ENCODE peak calls at places on chromosomes 11 and 22, in ten cellular contexts. Q is colonic mucosa, V is ovary, W is GM23248, J is IMR-90, N is breast epithelium, K is kidney, B is stomach, X is iPS DF 6.9, L is lower lobe of right lung. T is an unnamed sample.

GRCh38 chr11:116611998-116612620 is 160.7 kb downstream of the BUD13 start:
- DNase-seq in Q (no peak), V (no peak), W (no peak), J (no peak), N (no peak), K (no peak), B (peak; percentile 13), X (no peak), L (no peak), T (no peak)

GRCh38 chr11:131645237-131645636 is 274.8 kb downstream of the NTM start:
- DNase-seq in Q (no peak), V (no peak), W (no peak), J (no peak), N (no peak), K (no peak), B (no peak), X (no peak), L (no peak), T (no peak)

GRCh38 chr22:32842486-32842885 is 41.0 kb downstream of the TIMP3 start:
- DNase-seq in Q (no peak), V (no peak), W (no peak), J (peak; percentile 48), N (no peak), K (no peak), B (no peak), X (no peak), L (no peak), T (no peak)

GRCh38 chr11:103051158-103051801 is 40.7 kb downstream of the DCUN1D5 start:
- DNase-seq in Q (no peak), V (no peak), W (peak; percentile 16), J (no peak), N (no peak), K (no peak), B (no peak), X (no peak), L (no peak), T (no peak)

GRCh38 chr11:132445966-132446365 is 1075.6 kb downstream of the NTM start:
- DNase-seq in Q (no peak), V (no peak), W (peak; percentile 53), J (no peak), N (no peak), K (no peak), B (no peak), X (no peak), L (no peak), T (no peak)

GRCh38 chr11:18471995-18472394 is 16.3 kb downstream of the LDHAL6A start:
- DNase-seq in Q (no peak), V (no peak), W (no peak), J (no peak), N (no peak), K (no peak), B (no peak), X (no peak), L (no peak), T (no peak)

GRCh38 chr22:44369916-44370804 is 57.4 kb upstream of the SHISAL1 start:
- DNase-seq in Q (no peak), V (no peak), W (no peak), J (no peak), N (no peak), K (peak; percentile 37), B (no peak), X (no peak), L (peak; percentile 5), T (no peak)

GRCh38 chr11:116694815-116695590 is 77.8 kb downstream of the BUD13 start:
- DNase-seq in Q (no peak), V (no peak), W (no peak), J (no peak), N (no peak), K (no peak), B (peak; percentile 21), X (no peak), L (no peak), T (no peak)

GRCh38 chr22:28538922-28539321 is 140.7 kb downstream of the TTC28 start:
- DNase-seq in Q (no peak), V (no peak), W (no peak), J (no peak), N (no peak), K (no peak), B (no peak), X (no peak), L (no peak), T (no peak)
- H3K27ac ChIP-seq in Q (no peak overlapping the region), V (no peak overlapping the region), W (no peak overlapping the region), J (no peak overlapping the region), N (no peak overlapping the region), K (no peak overlapping the region), B (no peak overlapping the region), X (no peak overlapping the region), L (no peak overlapping the region), T (no peak overlapping the region)

GRCh38 chr11:6735306-6735705 is 36.5 kb downstream of the OR2AG2 start:
- DNase-seq in Q (no peak), V (no peak), W (peak; percentile 58), J (no peak), N (no peak), K (no peak), B (no peak), X (no peak), L (no peak), T (no peak)
- H3K27ac ChIP-seq in Q (no peak overlapping the region), V (no peak overlapping the region), W (no peak overlapping the region), J (no peak overlapping the region), N (no peak overlapping the region), K (no peak overlapping the region), B (no peak overlapping the region), X (no peak overlapping the region), L (no peak overlapping the region), T (no peak overlapping the region)

GRCh38 chr11:111823131-111823530 is 48.2 kb downstream of the ALG9 start:
- DNase-seq in Q (no peak), V (no peak), W (no peak), J (no peak), N (no peak), K (no peak), B (no peak), X (no peak), L (no peak), T (no peak)
- H3K27ac ChIP-seq in Q (no peak overlapping the region), V (no peak overlapping the region), W (no peak overlapping the region), J (no peak overlapping the region), N (no peak overlapping the region), K (no peak overlapping the region), B (no peak overlapping the region), X (no peak overlapping the region), L (no peak overlapping the region), T (no peak overlapping the region)

GRCh38 chr22:17631076-17631565 is 2.6 kb upstream of the ATP6V1E1 start:
- DNase-seq in Q (no peak), V (no peak), W (no peak), J (no peak), N (peak; percentile 11), K (no peak), B (no peak), X (no peak), L (no peak), T (no peak)

GRCh38 chr22:17628304-17629166 is at the start of gene ATP6V1E1:
- DNase-seq in Q (peak; percentile 99), V (peak; percentile 94), W (peak; percentile 99), J (peak; percentile 96), N (peak; percentile 98), K (peak; percentile 98), B (peak; percentile 97), X (peak; percentile 91), L (peak; percentile 96), T (peak; percentile 97)

GRCh38 chr22:17629167-17629489 is 579 bp upstream of the ATP6V1E1 start:
- DNase-seq in Q (no peak), V (no peak), W (peak; percentile 10), J (no peak), N (peak; percentile 5), K (no peak), B (no peak), X (no peak), L (no peak), T (no peak)

GRCh38 chr22:17629646-17630045 is 1.1 kb upstream of the ATP6V1E1 start:
- DNase-seq in Q (no peak), V (no peak), W (no peak), J (no peak), N (peak; percentile 15), K (peak; percentile 21), B (no peak), X (no peak), L (no peak), T (no peak)

GRCh38 chr22:17627961-17628303 is 617 bp downstream of the ATP6V1E1 start:
- DNase-seq in Q (peak; percentile 25), V (no peak), W (peak; percentile 31), J (no peak), N (peak; percentile 20), K (no peak), B (no peak), X (no peak), L (peak; percentile 48), T (no peak)
- H3K27ac ChIP-seq in Q (peak overlapping the region; percentile 88), V (no peak overlapping the region), W (peak overlapping the region; percentile 91), J (peak overlapping the region; percentile 90), N (peak overlapping the region; percentile 92), K (peak overlapping the region; percentile 98), B (peak overlapping the region; percentile 85), X (no peak overlapping the region), L (peak overlapping the region; percentile 95), T (peak overlapping the region; percentile 95)

GRCh38 chr11:74494916-74495315 is 1.4 kb upstream of the LIPT2 start:
- DNase-seq in Q (no peak), V (no peak), W (no peak), J (no peak), N (no peak), K (no peak), B (no peak), X (no peak), L (no peak), T (no peak)

GRCh38 chr11:74493816-74494630 is 499 bp upstream of the LIPT2 start:
- DNase-seq in Q (no peak), V (no peak), W (peak; percentile 91), J (peak; percentile 47), N (no peak), K (no peak), B (no peak), X (no peak), L (no peak), T (peak; percentile 12)

GRCh38 chr11:74490945-74491344 is 2.6 kb downstream of the LIPT2 start:
- DNase-seq in Q (no peak), V (no peak), W (no peak), J (no peak), N (no peak), K (no peak), B (no peak), X (no peak), L (no peak), T (no peak)

GRCh38 chr11:74492974-74493815 is at the start of gene LIPT2:
- DNase-seq in Q (peak; percentile 98), V (peak; percentile 96), W (peak; percentile 99), J (peak; percentile 95), N (peak; percentile 94), K (peak; percentile 99), B (peak; percentile 98), X (peak; percentile 90), L (peak; percentile 100), T (peak; percentile 95)

GRCh38 chr11:74492084-74492483 is 1.4 kb downstream of the LIPT2 start:
- DNase-seq in Q (no peak), V (no peak), W (no peak), J (no peak), N (no peak), K (no peak), B (no peak), X (no peak), L (no peak), T (no peak)
- H3K27ac ChIP-seq in Q (no peak overlapping the region), V (no peak overlapping the region), W (no peak overlapping the region), J (no peak overlapping the region), N (no peak overlapping the region), K (no peak overlapping the region), B (no peak overlapping the region), X (no peak overlapping the region), L (no peak overlapping the region), T (no peak overlapping the region)

GRCh38 chr11:111969344-111969743 is 32.2 kb downstream of the DIXDC1 start:
- DNase-seq in Q (no peak), V (no peak), W (no peak), J (no peak), N (no peak), K (no peak), B (no peak), X (no peak), L (no peak), T (no peak)
- H3K27ac ChIP-seq in Q (no peak overlapping the region), V (no peak overlapping the region), W (no peak overlapping the region), J (no peak overlapping the region), N (no peak overlapping the region), K (no peak overlapping the region), B (no peak overlapping the region), X (no peak overlapping the region), L (no peak overlapping the region), T (no peak overlapping the region)

T was measured in brain microvascular endothelial cell.